ENCODE peak calls at places on chromosome 12, in five cellular contexts. One of them, this sample, is unnamed.
A peak's percentile ranks its signal among the peaks of the same experiment; 100 is the strongest.

GRCh38 chr12:116677202-116677651 is 60.6 kb downstream of the SPRING1 start:
- DNase-seq in mesenchymal stem cell: no peak
- DNase-seq in H9: no peak
- DNase-seq in IMR-90: no peak
- DNase-seq in mesendoderm: no peak
- DNase-seq in this sample: no peak

GRCh38 chr12:3533703-3534386 is 42.8 kb downstream of the PRMT8 start:
- DNase-seq in IMR-90: no peak
- DNase-seq in mesendoderm: peak; percentile 27
- DNase-seq in mesenchymal stem cell: no peak
- DNase-seq in H9: peak; percentile 29
- DNase-seq in this sample: no peak

GRCh38 chr12:12665194-12665593 is 30.8 kb downstream of the GPR19 start:
- DNase-seq in IMR-90: no peak
- DNase-seq in H9: peak; percentile 81
- DNase-seq in mesendoderm: peak; percentile 69
- DNase-seq in mesenchymal stem cell: no peak
- DNase-seq in this sample: peak; percentile 78

GRCh38 chr12:132386926-132387497 is 57.6 kb upstream of the GALNT9 start:
- DNase-seq in mesendoderm: no peak
- DNase-seq in mesenchymal stem cell: no peak
- DNase-seq in IMR-90: no peak
- DNase-seq in H9: no peak
- DNase-seq in this sample: no peak

GRCh38 chr12:54136844-54137580 is 51.8 kb downstream of the SMUG1 start:
- DNase-seq in mesendoderm: no peak
- DNase-seq in H9: no peak
- DNase-seq in IMR-90: no peak
- DNase-seq in mesenchymal stem cell: no peak
- DNase-seq in this sample: no peak

GRCh38 chr12:39807043-39807442 is 187.4 kb upstream of the ABCD2 start:
- DNase-seq in IMR-90: no peak
- DNase-seq in H9: peak; percentile 53
- DNase-seq in mesenchymal stem cell: peak; percentile 30
- DNase-seq in mesendoderm: peak; percentile 72
- DNase-seq in this sample: no peak

GRCh38 chr12:130706311-130706710 is 9.8 kb downstream of the RIMBP2 start:
- DNase-seq in IMR-90: no peak
- DNase-seq in mesendoderm: no peak
- DNase-seq in mesenchymal stem cell: no peak
- DNase-seq in H9: peak; percentile 26
- DNase-seq in this sample: no peak

GRCh38 chr12:56885316-56885715 is 48.9 kb downstream of the SDR9C7 start:
- DNase-seq in mesenchymal stem cell: no peak
- DNase-seq in IMR-90: no peak
- DNase-seq in H9: no peak
- DNase-seq in mesendoderm: no peak
- DNase-seq in this sample: no peak

GRCh38 chr12:24025153-24025798 is 75.8 kb upstream of the SOX5 start:
- DNase-seq in mesendoderm: no peak
- DNase-seq in mesenchymal stem cell: peak; percentile 38
- DNase-seq in H9: no peak
- DNase-seq in IMR-90: peak; percentile 5
- DNase-seq in this sample: peak; percentile 4

GRCh38 chr12:16225692-16226091 is 51.8 kb downstream of the SLC15A5 start:
- DNase-seq in mesendoderm: peak; percentile 1
- DNase-seq in mesenchymal stem cell: no peak
- DNase-seq in H9: no peak
- DNase-seq in IMR-90: no peak
- DNase-seq in this sample: no peak

GRCh38 chr12:22656835-22657234 is 31.9 kb downstream of the ETNK1 start:
- DNase-seq in mesendoderm: no peak
- DNase-seq in IMR-90: no peak
- DNase-seq in H9: no peak
- DNase-seq in mesenchymal stem cell: no peak
- DNase-seq in this sample: no peak

GRCh38 chr12:3491938-3492867 is 1.2 kb downstream of the PRMT8 start:
- DNase-seq in mesendoderm: peak; percentile 88
- DNase-seq in H9: peak; percentile 88
- DNase-seq in mesenchymal stem cell: peak; percentile 52
- DNase-seq in IMR-90: peak; percentile 32
- DNase-seq in this sample: peak; percentile 36

GRCh38 chr12:54024581-54024980 is 3.7 kb upstream of the HOXC6 start:
- DNase-seq in H9: no peak
- DNase-seq in mesenchymal stem cell: no peak
- DNase-seq in mesendoderm: no peak
- DNase-seq in IMR-90: no peak
- DNase-seq in this sample: no peak

GRCh38 chr12:100464529-100464928 is 9.1 kb upstream of the NR1H4 start:
- DNase-seq in H9: no peak
- DNase-seq in mesendoderm: no peak
- DNase-seq in IMR-90: no peak
- DNase-seq in mesenchymal stem cell: no peak
- DNase-seq in this sample: no peak

GRCh38 chr12:67645571-67645970 is 3.0 kb upstream of the DYRK2 start:
- DNase-seq in mesenchymal stem cell: peak; percentile 79
- DNase-seq in mesendoderm: no peak
- DNase-seq in H9: no peak
- DNase-seq in IMR-90: peak; percentile 56
- DNase-seq in this sample: peak; percentile 23

GRCh38 chr12:44127966-44128365 is 292.1 kb downstream of the TMEM117 start:
- DNase-seq in H9: no peak
- DNase-seq in IMR-90: no peak
- DNase-seq in mesendoderm: no peak
- DNase-seq in mesenchymal stem cell: no peak
- DNase-seq in this sample: no peak

GRCh38 chr12:12338528-12339168 is 11.4 kb downstream of the MANSC1 start:
- DNase-seq in IMR-90: peak; percentile 35
- DNase-seq in mesenchymal stem cell: no peak
- DNase-seq in H9: no peak
- DNase-seq in mesendoderm: no peak
- DNase-seq in this sample: no peak

GRCh38 chr12:91021076-91021475 is 16.3 kb upstream of the EPYC start:
- DNase-seq in mesendoderm: no peak
- DNase-seq in IMR-90: no peak
- DNase-seq in mesenchymal stem cell: no peak
- DNase-seq in H9: no peak
- DNase-seq in this sample: no peak

GRCh38 chr12:47636908-47637780 is 68.7 kb downstream of the RPAP3 start:
- DNase-seq in IMR-90: no peak
- DNase-seq in mesendoderm: peak; percentile 96
- DNase-seq in mesenchymal stem cell: peak; percentile 5
- DNase-seq in H9: peak; percentile 96
- DNase-seq in this sample: peak; percentile 68

GRCh38 chr12:105561981-105562726 is 231.7 kb downstream of the C12orf75 start:
- DNase-seq in mesenchymal stem cell: peak; percentile 83
- DNase-seq in mesendoderm: peak; percentile 78
- DNase-seq in IMR-90: peak; percentile 90
- DNase-seq in H9: peak; percentile 68
- DNase-seq in this sample: no peak

GRCh38 chr12:71744522-71745300 is 10.0 kb upstream of the RAB21 start:
- DNase-seq in IMR-90: no peak
- DNase-seq in mesenchymal stem cell: no peak
- DNase-seq in mesendoderm: no peak
- DNase-seq in H9: no peak
- DNase-seq in this sample: no peak

GRCh38 chr12:68400231-68400829 is 68.2 kb upstream of the MDM1 start:
- DNase-seq in IMR-90: no peak
- DNase-seq in mesendoderm: no peak
- DNase-seq in H9: no peak
- DNase-seq in mesenchymal stem cell: no peak
- DNase-seq in this sample: no peak

GRCh38 chr12:18677189-18677588 is 60.6 kb downstream of the PLCZ1 start:
- DNase-seq in mesendoderm: no peak
- DNase-seq in mesenchymal stem cell: no peak
- DNase-seq in H9: no peak
- DNase-seq in IMR-90: no peak
- DNase-seq in this sample: no peak

GRCh38 chr12:91327889-91328288 is 145.3 kb upstream of the DCN start:
- DNase-seq in IMR-90: peak; percentile 15
- DNase-seq in mesenchymal stem cell: peak; percentile 14
- DNase-seq in mesendoderm: no peak
- DNase-seq in H9: no peak
- DNase-seq in this sample: no peak

DNA sequence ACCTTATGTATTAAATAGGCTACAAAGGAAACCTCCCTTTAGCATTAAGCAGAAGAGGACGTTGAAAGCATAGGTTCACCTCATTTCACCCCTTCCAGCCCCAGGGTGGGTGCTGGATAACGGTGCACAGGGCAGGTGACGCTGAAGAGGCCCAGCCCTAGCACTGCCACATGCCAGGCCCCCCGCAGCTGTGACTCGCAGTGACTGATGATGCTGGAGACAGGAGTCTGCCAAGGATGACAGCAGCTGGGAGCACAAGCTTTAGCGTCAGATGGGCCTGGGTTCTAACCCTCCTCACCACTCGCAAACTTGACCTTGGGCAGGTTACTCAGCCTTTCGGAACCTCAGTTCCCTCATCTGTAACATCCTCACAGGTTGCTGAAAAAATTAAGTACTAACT is 76.7 kb downstream of the TBK1 start:
- DNase-seq in H9: no peak
- DNase-seq in mesendoderm: no peak
- DNase-seq in IMR-90: peak; percentile 20
- DNase-seq in mesenchymal stem cell: no peak
- DNase-seq in this sample: no peak
- H4K8ac ChIP-seq in H9: no peak overlapping the region
- H4K8ac ChIP-seq in mesendoderm: no peak overlapping the region
- H4K8ac ChIP-seq in IMR-90: no peak overlapping the region
- H4K8ac ChIP-seq in mesenchymal stem cell: no peak overlapping the region
- H4K8ac ChIP-seq in this sample: no peak overlapping the region

DNA sequence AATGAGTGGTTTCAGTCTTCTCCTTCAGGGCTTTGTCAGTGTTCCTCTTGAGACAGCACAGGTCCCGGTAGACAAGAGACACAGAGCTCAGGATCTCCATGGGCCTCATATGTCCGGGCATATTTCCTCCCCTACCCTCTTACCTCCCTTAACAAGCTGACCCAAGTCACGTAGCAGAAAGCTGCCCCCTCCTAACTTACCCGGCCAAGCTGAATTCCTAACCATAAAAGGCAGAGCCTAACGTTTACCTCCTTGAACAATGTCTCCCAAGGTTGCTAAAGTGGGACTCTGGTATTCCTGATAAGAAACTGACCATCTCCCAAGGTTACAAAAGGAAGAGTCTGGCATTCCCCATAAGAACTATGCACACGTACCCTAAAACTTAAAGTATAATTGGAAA is 182.2 kb upstream of the USP15 start:
- DNase-seq in H9: no peak
- DNase-seq in mesendoderm: peak; percentile 18
- DNase-seq in IMR-90: no peak
- DNase-seq in mesenchymal stem cell: no peak
- DNase-seq in this sample: no peak
- H4K8ac ChIP-seq in H9: no peak overlapping the region
- H4K8ac ChIP-seq in mesendoderm: no peak overlapping the region
- H4K8ac ChIP-seq in IMR-90: no peak overlapping the region
- H4K8ac ChIP-seq in mesenchymal stem cell: no peak overlapping the region
- H4K8ac ChIP-seq in this sample: no peak overlapping the region

DNA sequence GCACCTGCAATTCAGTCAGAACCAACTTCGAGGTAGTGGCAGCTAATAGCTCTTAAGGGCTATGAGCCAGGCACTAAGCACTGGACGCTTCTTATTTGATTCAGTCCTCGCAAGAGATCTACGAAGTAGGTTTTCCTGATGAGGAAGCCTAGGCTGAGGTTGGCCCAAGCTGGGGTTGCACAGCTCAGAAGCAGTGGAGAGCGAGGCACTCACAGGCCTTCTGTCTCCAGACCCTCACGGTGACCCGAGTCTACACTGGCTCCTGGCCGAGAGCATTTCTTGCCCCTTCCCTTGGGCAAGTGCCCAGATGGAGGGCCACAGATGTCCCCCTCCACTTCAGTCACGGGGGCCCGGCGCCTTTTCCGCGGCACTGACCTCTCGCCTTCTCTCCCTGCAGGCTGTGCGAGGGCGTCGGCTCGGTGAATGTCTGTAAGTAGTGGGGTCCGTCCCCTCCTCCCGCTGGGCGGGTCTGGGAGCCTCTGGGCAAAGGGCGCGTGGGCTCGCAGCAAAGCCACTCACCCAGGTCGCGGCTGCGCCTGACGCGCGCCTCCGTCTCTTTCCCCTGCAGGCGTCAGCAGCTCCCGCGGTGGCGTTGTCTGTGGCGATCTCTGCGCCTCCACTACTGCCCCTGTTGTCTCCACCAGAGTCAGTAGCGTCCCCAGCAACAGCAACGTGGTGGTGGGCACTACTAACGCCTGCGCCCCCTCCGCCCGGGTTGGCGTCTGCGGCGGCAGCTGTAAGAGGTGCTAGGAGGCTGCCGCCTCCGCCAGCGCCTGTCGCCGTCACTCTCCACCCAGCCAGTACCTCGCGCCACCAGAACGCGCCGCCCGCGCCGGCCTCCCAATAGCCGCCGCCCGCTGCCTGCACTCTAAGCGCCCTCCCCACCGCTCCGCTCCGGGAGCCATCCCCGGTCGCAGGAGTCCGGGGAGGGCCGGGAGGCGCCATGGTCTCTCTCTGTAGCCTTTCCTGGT is 13.1 kb downstream of the KRT83 start:
- DNase-seq in mesendoderm: peak; percentile 77
- DNase-seq in IMR-90: peak; percentile 11
- DNase-seq in H9: peak; percentile 84
- DNase-seq in mesenchymal stem cell: peak; percentile 45
- DNase-seq in this sample: peak; percentile 28
- H4K8ac ChIP-seq in mesendoderm: no peak overlapping the region
- H4K8ac ChIP-seq in IMR-90: no peak overlapping the region
- H4K8ac ChIP-seq in H9: no peak overlapping the region
- H4K8ac ChIP-seq in mesenchymal stem cell: no peak overlapping the region
- H4K8ac ChIP-seq in this sample: no peak overlapping the region

GRCh38 chr12:106986625-106987389 is at the start of gene MTERF2:
- DNase-seq in IMR-90: peak; percentile 90
- DNase-seq in mesenchymal stem cell: peak; percentile 97
- DNase-seq in mesendoderm: peak; percentile 99
- DNase-seq in H9: peak; percentile 99
- DNase-seq in this sample: peak; percentile 89

GRCh38 chr12:106984588-106985137 is 2.3 kb downstream of the MTERF2 start:
- DNase-seq in H9: no peak
- DNase-seq in IMR-90: no peak
- DNase-seq in mesenchymal stem cell: no peak
- DNase-seq in mesendoderm: no peak
- DNase-seq in this sample: no peak

GRCh38 chr12:106987846-106988245 is 900 bp upstream of the MTERF2 start:
- DNase-seq in H9: no peak
- DNase-seq in mesenchymal stem cell: peak; percentile 17
- DNase-seq in IMR-90: no peak
- DNase-seq in mesendoderm: peak; percentile 44
- DNase-seq in this sample: peak; percentile 79

GRCh38 chr12:106986135-106986534 is 811 bp downstream of the MTERF2 start:
- DNase-seq in H9: no peak
- DNase-seq in IMR-90: no peak
- DNase-seq in mesenchymal stem cell: no peak
- DNase-seq in mesendoderm: no peak
- DNase-seq in this sample: no peak

DNA sequence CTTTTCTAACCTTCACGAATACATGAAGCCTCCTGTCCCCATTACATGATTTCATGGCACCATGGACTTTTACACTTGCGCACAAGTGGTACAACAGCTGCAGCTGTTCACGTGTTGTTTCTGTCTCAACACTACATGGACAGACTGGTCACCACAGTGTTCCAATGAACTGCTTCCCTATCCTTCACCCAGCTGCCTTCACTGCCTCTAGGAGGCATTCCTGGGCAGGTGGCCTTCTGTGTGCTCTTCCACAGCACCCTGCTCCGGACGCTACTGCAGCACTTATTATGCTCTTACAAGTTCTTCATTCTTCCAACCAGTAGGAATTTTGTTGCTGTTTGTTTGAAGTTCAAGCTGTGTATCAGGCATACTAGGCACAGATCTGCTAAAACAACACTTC is 1.5 kb downstream of the MTERF2 start:
- DNase-seq in IMR-90: no peak
- DNase-seq in H9: no peak
- DNase-seq in mesendoderm: no peak
- DNase-seq in mesenchymal stem cell: no peak
- DNase-seq in this sample: no peak
- H4K8ac ChIP-seq in IMR-90: no peak overlapping the region
- H4K8ac ChIP-seq in H9: no peak overlapping the region
- H4K8ac ChIP-seq in mesendoderm: no peak overlapping the region
- H4K8ac ChIP-seq in mesenchymal stem cell: no peak overlapping the region
- H4K8ac ChIP-seq in this sample: no peak overlapping the region